ENCODE peak calls at places on chromosomes 7 and 10, in nine cellular contexts. E is Panc1, O is H1, F is Caco-2, J is Karpas-422, W is GM06990, B is heart left ventricle, T is left ventricle myocardium inferior, V is neuronal stem cell. N is an unnamed sample.

GRCh38 chr10:127853868-127854768 is 38.6 kb downstream of the CLRN3 start:
- DNase-seq in E (peak; percentile 45), O (peak; percentile 85), F (peak; percentile 57), J (peak; percentile 81), W (peak; percentile 53), B (peak; percentile 68), T (peak; percentile 50), V (peak; percentile 73), N (peak; percentile 73)

GRCh38 chr7:22469371-22470143 is 30.4 kb downstream of the STEAP1B start:
- DNase-seq in E (no peak), O (no peak), F (no peak), J (no peak), W (no peak), B (no peak), T (no peak), V (no peak), N (no peak)

GRCh38 chr10:47452495-47453434 is 31.1 kb downstream of the ANXA8 start:
- DNase-seq in E (no peak), O (no peak), F (no peak), J (peak; percentile 40), W (no peak), B (no peak), T (no peak), V (no peak), N (no peak)

GRCh38 chr7:27873006-27873295 is 133.0 kb downstream of the TAX1BP1 start:
- DNase-seq in E (no peak), O (no peak), F (no peak), J (no peak), W (no peak), B (no peak), T (no peak), V (no peak), N (no peak)

GRCh38 chr7:32043688-32044087 is 26.5 kb downstream of the PDE1C start:
- DNase-seq in E (no peak), O (no peak), F (no peak), J (no peak), W (no peak), B (no peak), T (no peak), V (no peak), N (no peak)

GRCh38 chr7:105353752-105354328 is 34.9 kb downstream of the SRPK2 start:
- DNase-seq in E (no peak), O (no peak), F (no peak), J (peak; percentile 43), W (peak; percentile 24), B (peak; percentile 64), T (peak; percentile 60), V (no peak), N (no peak)

GRCh38 chr10:47008769-47009168 is 97.5 kb downstream of the PTPN20 start:
- DNase-seq in E (no peak), O (no peak), F (no peak), J (no peak), W (no peak), B (no peak), T (no peak), V (no peak), N (no peak)

GRCh38 chr7:153217032-153217431 is 457.5 kb downstream of the ACTR3B start:
- DNase-seq in E (no peak), O (no peak), F (no peak), J (no peak), W (no peak), B (no peak), T (no peak), V (no peak), N (no peak)

GRCh38 chr10:33334839-33335549 is 527 bp upstream of the NRP1 start:
- DNase-seq in E (no peak), O (peak; percentile 82), F (peak; percentile 91), J (no peak), W (peak; percentile 22), B (peak; percentile 89), T (peak; percentile 83), V (peak; percentile 76), N (peak; percentile 87)

GRCh38 chr7:128863433-128863989 is 855 bp downstream of the ATP6V1F start:
- DNase-seq in E (no peak), O (peak; percentile 65), F (peak; percentile 73), J (peak; percentile 78), W (peak; percentile 36), B (no peak), T (no peak), V (peak; percentile 51), N (peak; percentile 79)

GRCh38 chr10:61795551-61795950 is 105.9 kb upstream of the ARID5B start:
- DNase-seq in E (no peak), O (no peak), F (peak; percentile 44), J (no peak), W (no peak), B (no peak), T (no peak), V (no peak), N (no peak)

GRCh38 chr10:110497438-110498086 is at the start of gene DUSP5:
- DNase-seq in E (no peak), O (peak; percentile 94), F (peak; percentile 95), J (peak; percentile 99), W (peak; percentile 98), B (peak; percentile 95), T (peak; percentile 94), V (peak; percentile 97), N (peak; percentile 91)

GRCh38 chr7:47400741-47401206 is 181.1 kb downstream of the TNS3 start:
- DNase-seq in E (no peak), O (no peak), F (no peak), J (no peak), W (no peak), B (no peak), T (no peak), V (no peak), N (no peak)

GRCh38 chr7:2257046-2257551 is 15.1 kb downstream of the NUDT1 start:
- DNase-seq in E (no peak), O (no peak), F (no peak), J (no peak), W (no peak), B (no peak), T (no peak), V (no peak), N (no peak)

GRCh38 chr7:2257651-2258050 is 15.6 kb downstream of the NUDT1 start:
- DNase-seq in E (no peak), O (no peak), F (no peak), J (no peak), W (no peak), B (no peak), T (no peak), V (no peak), N (no peak)

GRCh38 chr7:2260820-2261219 is 18.8 kb downstream of the NUDT1 start:
- DNase-seq in E (no peak), O (no peak), F (no peak), J (no peak), W (no peak), B (no peak), T (no peak), V (no peak), N (peak; percentile 76)

GRCh38 chr7:2259480-2259879 is 17.5 kb downstream of the NUDT1 start:
- DNase-seq in E (no peak), O (no peak), F (no peak), J (no peak), W (no peak), B (no peak), T (no peak), V (no peak), N (no peak)

DNA sequence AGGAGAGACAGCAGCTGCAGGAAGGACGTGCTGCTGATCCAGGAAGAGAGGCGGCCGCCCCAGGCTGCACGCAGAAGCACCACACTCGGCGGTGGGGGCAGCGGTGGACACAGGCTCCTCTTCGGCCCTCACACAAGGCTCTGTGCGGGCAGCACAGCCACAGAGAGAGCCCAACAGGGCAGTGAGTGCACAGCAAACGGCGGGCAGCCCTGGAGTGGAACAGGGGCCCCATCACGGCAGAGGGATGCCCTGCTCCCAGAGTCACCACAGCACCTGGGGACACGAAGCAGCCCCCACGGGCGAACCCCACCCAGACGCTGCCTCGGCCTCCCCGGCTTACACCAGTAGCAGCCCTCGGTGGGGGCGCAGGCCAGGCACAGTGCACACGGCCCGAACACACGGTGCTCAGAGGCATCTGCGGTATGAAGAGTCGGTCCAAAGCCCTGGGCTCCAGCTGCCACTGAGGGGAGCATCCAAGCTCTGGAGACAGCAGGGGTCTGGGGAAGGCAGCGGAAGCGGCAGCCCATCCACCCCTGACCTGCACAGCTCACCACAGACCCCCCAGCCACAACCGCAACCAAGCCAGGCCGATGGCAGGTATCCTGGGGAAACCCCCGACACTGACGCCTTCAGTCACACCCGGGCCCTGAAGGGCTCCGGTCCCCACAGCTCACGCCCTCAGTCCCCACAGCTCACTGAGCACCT is 16.8 kb downstream of the NUDT1 start:
- DNase-seq in E (no peak), O (no peak), F (no peak), J (no peak), W (peak; percentile 87), B (no peak), T (no peak), V (no peak), N (no peak)
- H3K36me3 ChIP-seq in E (no peaks in the 10 kb centered on the region), O (peaks cover under 1% of the 10 kb centered on the region), F (peaks cover 1% of the 10 kb centered on the region), J (no peaks in the 10 kb centered on the region), W (peaks cover 42% of the 10 kb centered on the region), B (peaks cover 55% of the 10 kb centered on the region), T (peaks cover 48% of the 10 kb centered on the region), V (peaks cover 24% of the 10 kb centered on the region), N (no peaks in the 10 kb centered on the region)

GRCh38 chr10:42549851-42550250 is 88.5 kb downstream of the ZNF33B start:
- DNase-seq in E (no peak), O (no peak), F (no peak), J (no peak), W (no peak), B (no peak), T (no peak), V (no peak), N (no peak)
- H3K36me3 ChIP-seq in E (no peaks in the 10 kb centered on the region), O (no peaks in the 10 kb centered on the region), F (no peaks in the 10 kb centered on the region), J (peaks cover 56% of the 10 kb centered on the region), W (no peaks in the 10 kb centered on the region), B (no peaks in the 10 kb centered on the region), T (peaks cover 12% of the 10 kb centered on the region), V (peaks cover 2% of the 10 kb centered on the region), N (peaks cover 5% of the 10 kb centered on the region)

DNA sequence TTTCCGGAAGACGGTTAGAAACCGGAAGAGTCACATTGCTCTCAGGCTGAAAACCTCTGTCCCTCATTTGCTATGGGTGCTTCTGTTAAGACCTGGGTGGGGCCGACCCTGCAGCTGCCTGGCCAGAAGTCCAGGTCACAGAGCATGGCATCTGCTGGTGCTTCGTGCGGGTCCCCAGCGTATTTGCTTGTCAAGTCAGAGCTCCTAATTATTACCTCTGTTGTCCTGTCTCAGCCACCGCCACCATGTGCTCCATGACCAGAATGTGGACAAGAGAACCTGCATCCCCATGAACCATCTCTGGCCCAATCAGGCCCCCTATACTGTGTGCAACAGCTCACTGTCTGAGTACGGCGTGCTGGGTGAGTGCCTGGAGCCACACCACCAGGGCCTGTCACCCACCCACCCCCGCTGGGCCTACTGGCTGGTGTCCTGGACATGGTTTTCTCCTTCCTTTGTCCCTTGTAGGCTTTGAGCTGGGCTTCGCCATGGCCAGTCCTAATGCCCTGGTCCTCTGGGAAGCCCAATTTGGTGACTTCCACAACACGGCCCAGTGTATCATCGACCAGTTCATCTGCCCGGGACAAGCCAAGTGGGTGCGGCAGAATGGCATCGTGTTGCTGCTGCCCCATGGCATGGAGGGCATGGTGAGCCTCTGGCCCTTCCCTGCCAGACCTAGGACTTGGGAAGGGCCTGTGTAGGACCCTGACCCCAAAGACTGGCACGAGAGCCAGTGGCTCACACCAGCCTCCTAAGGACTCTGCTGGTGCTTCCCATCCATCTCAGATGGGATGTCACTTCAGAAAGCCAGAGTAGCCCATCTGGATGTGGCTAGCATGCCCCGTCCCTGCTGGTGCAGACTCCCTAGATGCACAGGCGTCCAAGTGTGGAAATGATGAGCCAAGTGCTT is 51.3 kb upstream of the ZMIZ2 start:
- DNase-seq in E (no peak), O (no peak), F (no peak), J (no peak), W (no peak), B (peak; percentile 24), T (no peak), V (no peak), N (no peak)
- H3K36me3 ChIP-seq in E (peaks cover 3% of the 10 kb centered on the region), O (peaks cover 45% of the 10 kb centered on the region), F (peaks cover 7% of the 10 kb centered on the region), J (peaks cover 49% of the 10 kb centered on the region), W (peaks cover 52% of the 10 kb centered on the region), B (peaks cover 99% of the 10 kb centered on the region), T (peaks cover 98% of the 10 kb centered on the region), V (peaks cover 57% of the 10 kb centered on the region), N (peaks cover 39% of the 10 kb centered on the region)

GRCh38 chr10:94747838-94748237 is 14.6 kb upstream of the CYP2C19 start:
- DNase-seq in E (no peak), O (no peak), F (no peak), J (no peak), W (no peak), B (no peak), T (no peak), V (no peak), N (no peak)
- H3K36me3 ChIP-seq in E (no peaks in the 10 kb centered on the region), O (no peaks in the 10 kb centered on the region), F (no peaks in the 10 kb centered on the region), J (no peaks in the 10 kb centered on the region), W (no peaks in the 10 kb centered on the region), B (no peaks in the 10 kb centered on the region), T (no peaks in the 10 kb centered on the region), V (no peaks in the 10 kb centered on the region), N (no peaks in the 10 kb centered on the region)